ENCODE peak calls at places on chromosomes 13 and 19, in five cellular contexts. One of them, this sample, is unnamed.

GRCh38 chr13:51488212-51488611 is 35.4 kb upstream of the INTS6 start:
- DNase-seq in brain microvascular endothelial cell: no peak
- DNase-seq in activated CD4-positive, alpha-beta memory T cell treated with anti-CD3 and anti-CD28 coated beads, Interleukin-2, amount 10 ng/mL, durations not matched to agents 7 days and 5 days: no peak
- DNase-seq in NCI-H82: no peak
- DNase-seq in GM23248: no peak
- DNase-seq in this sample: no peak

GRCh38 chr13:73341748-73342147 is 282.9 kb downstream of the KLF5 start:
- DNase-seq in NCI-H82: no peak
- DNase-seq in activated CD4-positive, alpha-beta memory T cell treated with anti-CD3 and anti-CD28 coated beads, Interleukin-2, amount 10 ng/mL, durations not matched to agents 7 days and 5 days: no peak
- DNase-seq in brain microvascular endothelial cell: peak
- DNase-seq in GM23248: peak
- DNase-seq in this sample: peak

GRCh38 chr19:9862897-9863296 is 27.8 kb downstream of the PIN1 start:
- DNase-seq in NCI-H82: no peak
- DNase-seq in brain microvascular endothelial cell: no peak
- DNase-seq in activated CD4-positive, alpha-beta memory T cell treated with anti-CD3 and anti-CD28 coated beads, Interleukin-2, amount 10 ng/mL, durations not matched to agents 7 days and 5 days: peak
- DNase-seq in GM23248: no peak
- DNase-seq in this sample: no peak

GRCh38 chr13:42038661-42039456 is 9.6 kb upstream of the DGKH start:
- DNase-seq in brain microvascular endothelial cell: no peak
- DNase-seq in NCI-H82: no peak
- DNase-seq in activated CD4-positive, alpha-beta memory T cell treated with anti-CD3 and anti-CD28 coated beads, Interleukin-2, amount 10 ng/mL, durations not matched to agents 7 days and 5 days: no peak
- DNase-seq in GM23248: peak
- DNase-seq in this sample: no peak

GRCh38 chr13:76210262-76210661 is 574.1 kb downstream of the LMO7 start:
- DNase-seq in GM23248: no peak
- DNase-seq in NCI-H82: no peak
- DNase-seq in activated CD4-positive, alpha-beta memory T cell treated with anti-CD3 and anti-CD28 coated beads, Interleukin-2, amount 10 ng/mL, durations not matched to agents 7 days and 5 days: no peak
- DNase-seq in brain microvascular endothelial cell: peak
- DNase-seq in this sample: peak

GRCh38 chr19:55622242-55622969 is 2.0 kb downstream of the ZNF784 start:
- DNase-seq in activated CD4-positive, alpha-beta memory T cell treated with anti-CD3 and anti-CD28 coated beads, Interleukin-2, amount 10 ng/mL, durations not matched to agents 7 days and 5 days: no peak
- DNase-seq in brain microvascular endothelial cell: no peak
- DNase-seq in NCI-H82: no peak
- DNase-seq in GM23248: no peak
- DNase-seq in this sample: no peak

GRCh38 chr13:24184855-24185254 is 24.3 kb downstream of the SPATA13 start:
- DNase-seq in NCI-H82: no peak
- DNase-seq in GM23248: no peak
- DNase-seq in activated CD4-positive, alpha-beta memory T cell treated with anti-CD3 and anti-CD28 coated beads, Interleukin-2, amount 10 ng/mL, durations not matched to agents 7 days and 5 days: no peak
- DNase-seq in brain microvascular endothelial cell: no peak
- DNase-seq in this sample: no peak

GRCh38 chr13:101415358-101416174 is 742 bp downstream of the NALCN start:
- DNase-seq in activated CD4-positive, alpha-beta memory T cell treated with anti-CD3 and anti-CD28 coated beads, Interleukin-2, amount 10 ng/mL, durations not matched to agents 7 days and 5 days: no peak
- DNase-seq in NCI-H82: no peak
- DNase-seq in brain microvascular endothelial cell: no peak
- DNase-seq in GM23248: peak
- DNase-seq in this sample: no peak

GRCh38 chr19:18156841-18157464 is 4.0 kb downstream of the PIK3R2 start:
- DNase-seq in activated CD4-positive, alpha-beta memory T cell treated with anti-CD3 and anti-CD28 coated beads, Interleukin-2, amount 10 ng/mL, durations not matched to agents 7 days and 5 days: no peak
- DNase-seq in NCI-H82: peak
- DNase-seq in GM23248: peak
- DNase-seq in brain microvascular endothelial cell: peak
- DNase-seq in this sample: peak

GRCh38 chr19:55526216-55527196 is 10.4 kb downstream of the SBK2 start:
- DNase-seq in NCI-H82: peak
- DNase-seq in activated CD4-positive, alpha-beta memory T cell treated with anti-CD3 and anti-CD28 coated beads, Interleukin-2, amount 10 ng/mL, durations not matched to agents 7 days and 5 days: no peak
- DNase-seq in brain microvascular endothelial cell: peak
- DNase-seq in GM23248: peak
- DNase-seq in this sample: peak

GRCh38 chr13:113232208-113233003 is 23.0 kb downstream of the CUL4A start:
- DNase-seq in activated CD4-positive, alpha-beta memory T cell treated with anti-CD3 and anti-CD28 coated beads, Interleukin-2, amount 10 ng/mL, durations not matched to agents 7 days and 5 days: no peak
- DNase-seq in GM23248: no peak
- DNase-seq in brain microvascular endothelial cell: no peak
- DNase-seq in NCI-H82: no peak
- DNase-seq in this sample: no peak

GRCh38 chr19:38676023-38676877 is 28.8 kb downstream of the ACTN4 start:
- DNase-seq in GM23248: peak
- DNase-seq in brain microvascular endothelial cell: peak
- DNase-seq in NCI-H82: no peak
- DNase-seq in activated CD4-positive, alpha-beta memory T cell treated with anti-CD3 and anti-CD28 coated beads, Interleukin-2, amount 10 ng/mL, durations not matched to agents 7 days and 5 days: peak
- DNase-seq in this sample: peak

GRCh38 chr13:20489185-20489820 is 36.4 kb downstream of the CRYL1 start:
- DNase-seq in brain microvascular endothelial cell: peak
- DNase-seq in NCI-H82: peak
- DNase-seq in activated CD4-positive, alpha-beta memory T cell treated with anti-CD3 and anti-CD28 coated beads, Interleukin-2, amount 10 ng/mL, durations not matched to agents 7 days and 5 days: no peak
- DNase-seq in GM23248: no peak
- DNase-seq in this sample: no peak

GRCh38 chr13:94169783-94170513 is 309.5 kb downstream of the DCT start:
- DNase-seq in NCI-H82: no peak
- DNase-seq in brain microvascular endothelial cell: no peak
- DNase-seq in GM23248: peak
- DNase-seq in activated CD4-positive, alpha-beta memory T cell treated with anti-CD3 and anti-CD28 coated beads, Interleukin-2, amount 10 ng/mL, durations not matched to agents 7 days and 5 days: no peak
- DNase-seq in this sample: no peak

GRCh38 chr13:41293272-41293671 is 17.8 kb upstream of the NAA16 start:
- DNase-seq in NCI-H82: no peak
- DNase-seq in brain microvascular endothelial cell: no peak
- DNase-seq in activated CD4-positive, alpha-beta memory T cell treated with anti-CD3 and anti-CD28 coated beads, Interleukin-2, amount 10 ng/mL, durations not matched to agents 7 days and 5 days: no peak
- DNase-seq in GM23248: no peak
- DNase-seq in this sample: no peak

GRCh38 chr19:42284066-42284501 is 15.0 kb downstream of the CIC start:
- DNase-seq in activated CD4-positive, alpha-beta memory T cell treated with anti-CD3 and anti-CD28 coated beads, Interleukin-2, amount 10 ng/mL, durations not matched to agents 7 days and 5 days: peak
- DNase-seq in GM23248: peak
- DNase-seq in brain microvascular endothelial cell: no peak
- DNase-seq in NCI-H82: peak
- DNase-seq in this sample: peak

GRCh38 chr19:41298327-41298964 is 11.5 kb upstream of the CCDC97 start:
- DNase-seq in NCI-H82: peak
- DNase-seq in activated CD4-positive, alpha-beta memory T cell treated with anti-CD3 and anti-CD28 coated beads, Interleukin-2, amount 10 ng/mL, durations not matched to agents 7 days and 5 days: no peak
- DNase-seq in brain microvascular endothelial cell: peak
- DNase-seq in GM23248: peak
- DNase-seq in this sample: no peak